ENCODE peak calls at places on chromosomes 3 and 15, in nine cellular contexts. C, Z, D, M, V, F, E, G and S are unnamed samples.

GRCh38 chr3:63578858-63579257 is 73.6 kb upstream of the SNTN start:
- DNase-seq in C (no peak), Z (no peak), D (no peak), M (no peak), V (no peak), F (no peak), E (no peak), G (no peak), S (no peak)

GRCh38 chr15:60541784-60542617 is 63.1 kb upstream of the ICE2 start:
- DNase-seq in C (no peak), Z (no peak), D (no peak), M (no peak), V (no peak), F (no peak), E (no peak), G (no peak), S (no peak)

GRCh38 chr3:101950510-101950909 is 101.2 kb downstream of the NFKBIZ start:
- DNase-seq in C (no peak), Z (no peak), D (peak), M (peak), V (no peak), F (no peak), E (no peak), G (no peak), S (no peak)

GRCh38 chr15:75808563-75808962 is 34.7 kb upstream of the UBE2Q2 start:
- DNase-seq in C (no peak), Z (no peak), D (no peak), M (no peak), V (no peak), F (no peak), E (no peak), G (no peak), S (no peak)

GRCh38 chr15:78239811-78240210 is 5.4 kb upstream of the ACSBG1 start:
- DNase-seq in C (no peak), Z (no peak), D (no peak), M (no peak), V (no peak), F (no peak), E (no peak), G (no peak), S (no peak)

GRCh38 chr3:116930786-116931185 is 221.2 kb downstream of the TUSC7 start:
- DNase-seq in C (no peak), Z (no peak), D (peak), M (no peak), V (no peak), F (no peak), E (no peak), G (no peak), S (no peak)

GRCh38 chr3:193342551-193342950 is 36.0 kb downstream of the ATP13A5 start:
- DNase-seq in C (no peak), Z (no peak), D (no peak), M (no peak), V (no peak), F (no peak), E (no peak), G (no peak), S (no peak)

GRCh38 chr15:51917493-51917892 is 54.1 kb downstream of the LEO1 start:
- DNase-seq in C (peak), Z (no peak), D (peak), M (no peak), V (no peak), F (peak), E (no peak), G (peak), S (no peak)

GRCh38 chr3:134838599-134838998 is 43.5 kb downstream of the EPHB1 start:
- DNase-seq in C (no peak), Z (no peak), D (no peak), M (no peak), V (no peak), F (no peak), E (no peak), G (no peak), S (no peak)

GRCh38 chr15:87123676-87124382 is 1044.2 kb downstream of the AGBL1 start:
- DNase-seq in C (no peak), Z (no peak), D (no peak), M (no peak), V (no peak), F (no peak), E (no peak), G (no peak), S (no peak)

GRCh38 chr3:105944281-105944680 is 75.5 kb upstream of the CBLB start:
- DNase-seq in C (no peak), Z (no peak), D (peak), M (no peak), V (no peak), F (no peak), E (no peak), G (no peak), S (no peak)

GRCh38 chr3:53081318-53081717 is 35.4 kb upstream of the SFMBT1 start:
- DNase-seq in C (no peak), Z (no peak), D (no peak), M (no peak), V (no peak), F (no peak), E (no peak), G (no peak), S (no peak)

GRCh38 chr3:78337801-78338211 is 1297.9 kb downstream of the ROBO2 start:
- DNase-seq in C (no peak), Z (no peak), D (peak), M (no peak), V (no peak), F (no peak), E (no peak), G (no peak), S (no peak)

GRCh38 chr15:90716317-90716975 is 700 bp upstream of the BLM start:
- DNase-seq in C (no peak), Z (no peak), D (peak), M (no peak), V (no peak), F (no peak), E (no peak), G (no peak), S (no peak)

GRCh38 chr3:9809615-9810356 is at the start of gene TTLL3:
- DNase-seq in C (peak), Z (no peak), D (peak), M (peak), V (peak), F (peak), E (peak), G (peak), S (peak)

GRCh38 chr3:94106268-94106667 is 43.4 kb downstream of the NSUN3 start:
- DNase-seq in C (no peak), Z (no peak), D (no peak), M (no peak), V (no peak), F (no peak), E (no peak), G (no peak), S (no peak)

GRCh38 chr3:23314981-23315805 is 112.1 kb downstream of the UBE2E2 start:
- DNase-seq in C (no peak), Z (no peak), D (peak), M (no peak), V (no peak), F (no peak), E (no peak), G (no peak), S (no peak)

GRCh38 chr15:61685513-61685912 is 374.7 kb downstream of the VPS13C start:
- DNase-seq in C (no peak), Z (no peak), D (no peak), M (no peak), V (no peak), F (no peak), E (no peak), G (no peak), S (no peak)

GRCh38 chr3:194871864-194872668 is 186.4 kb downstream of the FAM43A start:
- DNase-seq in C (no peak), Z (no peak), D (peak), M (no peak), V (peak), F (no peak), E (no peak), G (no peak), S (peak)

GRCh38 chr3:141326123-141326522 is 42.2 kb upstream of the ZBTB38 start:
- DNase-seq in C (no peak), Z (no peak), D (no peak), M (peak), V (no peak), F (no peak), E (no peak), G (no peak), S (no peak)

GRCh38 chr15:40323239-40323952 is at the start of gene INAFM2:
- DNase-seq in C (peak), Z (peak), D (peak), M (peak), V (peak), F (peak), E (peak), G (peak), S (peak)

GRCh38 chr15:91348812-91349500 is 248.9 kb downstream of the SV2B start:
- DNase-seq in C (no peak), Z (no peak), D (peak), M (no peak), V (no peak), F (no peak), E (no peak), G (no peak), S (no peak)